ENCODE peak calls at places on chromosome 20, in four cellular contexts. N is HCT116, L is breast epithelium, Q is H1. B is an unnamed sample.

GRCh38 chr20:32456869-32457421 is 98.8 kb downstream of the ASXL1 start:
- DNase-seq in L (no peak), Q (peak; percentile 93), N (no peak), B (no peak)

GRCh38 chr20:38260378-38261053 is at the start of gene KIAA1755:
- DNase-seq in N (no peak), L (no peak), Q (peak; percentile 73), B (no peak)

GRCh38 chr20:58891076-58891685 is 38.7 kb downstream of the GNAS start:
- DNase-seq in L (peak; percentile 79), N (no peak), Q (peak; percentile 69), B (peak; percentile 74)

GRCh38 chr20:61733891-61734732 is 331.6 kb downstream of the TAF4 start:
- DNase-seq in L (no peak), N (no peak), Q (no peak), B (no peak)

GRCh38 chr20:3758566-3758965 is 9.0 kb downstream of the ADISSP start:
- DNase-seq in N (no peak), L (no peak), Q (no peak), B (no peak)

GRCh38 chr20:32945710-32946221 is 58.5 kb downstream of the SUN5 start:
- DNase-seq in N (peak; percentile 21), Q (peak; percentile 43), L (no peak), B (no peak)

GRCh38 chr20:22908437-22908836 is 126.7 kb upstream of the SSTR4 start:
- DNase-seq in N (no peak), L (no peak), Q (peak; percentile 51), B (no peak)

GRCh38 chr20:16128538-16129106 is 444.6 kb downstream of the KIF16B start:
- DNase-seq in N (no peak), Q (no peak), L (no peak), B (no peak)

GRCh38 chr20:59149678-59150504 is 13.7 kb upstream of the ZNF831 start:
- DNase-seq in L (no peak), Q (no peak), N (no peak), B (no peak)

GRCh38 chr20:63014710-63015109 is 7.9 kb upstream of the BHLHE23 start:
- DNase-seq in Q (no peak), N (no peak), L (no peak), B (no peak)
- TF ChIP-seq POLR2A in Q (no peak), N (no peak), L (no peak), B (no peak)

GRCh38 chr20:10475225-10475624 is 40.1 kb downstream of the SLX4IP start:
- DNase-seq in N (no peak), L (no peak), Q (no peak), B (no peak)
- H3K27ac ChIP-seq in N (no peak overlapping the region), L (no peak overlapping the region), Q (no peak overlapping the region), B (no peak overlapping the region)

GRCh38 chr20:40711078-40711477 is 22.0 kb upstream of the MAFB start:
- DNase-seq in Q (peak; percentile 39), N (no peak), L (no peak), B (no peak)

GRCh38 chr20:40714109-40714508 is 25.1 kb upstream of the MAFB start:
- DNase-seq in Q (no peak), L (no peak), N (no peak), B (no peak)

GRCh38 chr20:40714916-40715315 is 25.9 kb upstream of the MAFB start:
- DNase-seq in L (no peak), Q (no peak), N (no peak), B (no peak)

GRCh38 chr20:40715491-40715890 is 26.5 kb upstream of the MAFB start:
- DNase-seq in N (no peak), L (no peak), Q (no peak), B (no peak)

GRCh38 chr20:40713508-40713907 is 24.5 kb upstream of the MAFB start:
- DNase-seq in L (no peak), Q (no peak), N (no peak), B (no peak)
- TF ChIP-seq POLR2A in L (no peak), Q (no peak), N (no peak), B (no peak)

DNA sequence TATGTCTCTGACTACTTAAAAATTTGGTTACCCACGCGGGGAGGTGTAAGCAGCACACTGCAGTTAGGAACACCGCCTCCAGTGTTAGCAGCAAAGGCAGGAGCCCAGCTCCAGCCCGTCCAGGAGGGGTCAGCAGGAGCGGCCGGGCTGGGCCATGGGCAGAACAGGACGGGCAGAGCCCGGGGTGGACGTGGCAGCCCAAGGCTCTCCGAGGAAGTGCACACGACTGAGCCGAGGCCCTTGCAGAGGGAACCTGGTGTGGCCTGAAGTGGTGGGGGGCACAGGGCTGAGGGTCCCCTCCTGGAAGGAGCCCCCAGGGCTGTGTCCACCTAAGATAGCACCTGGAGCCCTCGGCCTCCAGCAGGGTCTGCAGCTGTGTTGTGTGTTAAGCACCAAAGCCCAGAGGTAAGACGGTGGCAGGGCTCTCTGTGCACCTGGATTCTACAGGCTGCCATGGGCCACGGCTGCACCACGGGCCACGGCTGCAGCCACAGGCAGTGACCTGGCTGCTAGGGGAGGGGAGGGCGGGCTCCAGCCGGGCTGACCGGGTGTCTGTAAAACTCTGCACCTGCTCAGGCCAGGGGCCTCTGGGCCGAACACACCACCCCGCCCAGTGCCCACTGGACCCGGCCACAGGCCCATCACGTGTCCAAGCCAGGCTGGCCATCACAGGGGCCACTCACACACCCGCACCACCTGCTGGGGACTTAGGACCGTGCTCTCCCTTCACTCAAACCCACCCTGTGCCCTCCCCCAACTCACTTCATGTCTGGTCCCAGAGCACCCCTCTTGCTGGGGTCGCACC is 6.6 kb downstream of the SLC2A4RG start:
- DNase-seq in Q (no peak), L (no peak), N (no peak), B (no peak)
- H3K27ac ChIP-seq in Q (no peak overlapping the region), L (no peak overlapping the region), N (no peak overlapping the region), B (no peak overlapping the region)

GRCh38 chr20:19406371-19406770 is 193.9 kb downstream of the SLC24A3 start:
- DNase-seq in Q (no peak), L (no peak), N (no peak), B (no peak)
- TF ChIP-seq POLR2A in Q (no peak), L (no peak), N (no peak), B (no peak)

B was measured in prostate gland.